ENCODE peak calls at places on chromosomes 16 and 17, in ten cellular contexts. D is heart left ventricle; E is SJSA1; T is heart right ventricle; C is fibroblast of lung; L is neuronal stem cell; R is hepatocyte; I is CD8-positive, alpha-beta memory T cell; O is CD4-positive, CD25-positive, alpha-beta regulatory T cell; X is trophoblast cell. Z is an unnamed sample.

GRCh38 chr16:81181013-81181720 is 57.3 kb upstream of the BCO1 start:
- DNase-seq in O (no peak), E (peak; percentile 97), C (peak; percentile 95), X (peak; percentile 91), L (peak; percentile 90), I (no peak), T (peak; percentile 86), D (peak; percentile 83), R (peak; percentile 94), Z (no peak)

GRCh38 chr17:78258323-78259229 is 27.1 kb downstream of the TMEM235 start:
- DNase-seq in E (no peak), X (no peak), T (peak; percentile 62), L (no peak), R (peak; percentile 74), O (peak; percentile 40), C (peak; percentile 23), I (no peak), D (peak; percentile 65), Z (peak; percentile 71)

GRCh38 chr17:71726320-71726719 is 394.5 kb upstream of the SOX9 start:
- DNase-seq in C (peak; percentile 39), L (no peak), I (no peak), R (no peak), E (no peak), O (no peak), D (no peak), X (no peak), T (no peak), Z (no peak)

GRCh38 chr17:70473049-70473448 is 303.7 kb downstream of the KCNJ2 start:
- DNase-seq in O (no peak), E (no peak), T (no peak), C (no peak), X (no peak), L (no peak), R (no peak), D (no peak), I (no peak), Z (no peak)

GRCh38 chr16:88790312-88791150 is 5.5 kb upstream of the PIEZO1 start:
- DNase-seq in D (no peak), T (no peak), E (no peak), X (no peak), R (no peak), C (no peak), O (peak; percentile 30), L (no peak), I (peak; percentile 53), Z (peak; percentile 78)

GRCh38 chr16:83995756-83996155 is 27.7 kb downstream of the NECAB2 start:
- DNase-seq in R (peak; percentile 25), D (peak; percentile 25), E (no peak), O (no peak), C (peak; percentile 8), T (peak; percentile 14), I (no peak), L (peak; percentile 78), X (no peak), Z (no peak)

GRCh38 chr16:50884066-50884860 is 142.4 kb downstream of the CYLD start:
- DNase-seq in X (no peak), I (no peak), C (no peak), O (no peak), T (no peak), L (no peak), D (no peak), E (no peak), R (no peak), Z (no peak)

GRCh38 chr16:56262148-56262878 is 71.0 kb downstream of the GNAO1 start:
- DNase-seq in C (no peak), X (no peak), E (no peak), O (no peak), L (no peak), D (no peak), T (no peak), I (peak; percentile 29), R (peak; percentile 72), Z (peak; percentile 83)

GRCh38 chr16:65698943-65699342 is 577.1 kb upstream of the CDH11 start:
- DNase-seq in O (no peak), E (no peak), C (peak; percentile 9), R (peak; percentile 17), X (no peak), I (no peak), L (no peak), T (no peak), D (no peak), Z (no peak)

GRCh38 chr17:56449176-56449575 is 144.3 kb upstream of the NOG start:
- DNase-seq in T (no peak), R (no peak), C (no peak), X (no peak), L (no peak), E (no peak), D (no peak), O (no peak), I (no peak), Z (no peak)

DNA sequence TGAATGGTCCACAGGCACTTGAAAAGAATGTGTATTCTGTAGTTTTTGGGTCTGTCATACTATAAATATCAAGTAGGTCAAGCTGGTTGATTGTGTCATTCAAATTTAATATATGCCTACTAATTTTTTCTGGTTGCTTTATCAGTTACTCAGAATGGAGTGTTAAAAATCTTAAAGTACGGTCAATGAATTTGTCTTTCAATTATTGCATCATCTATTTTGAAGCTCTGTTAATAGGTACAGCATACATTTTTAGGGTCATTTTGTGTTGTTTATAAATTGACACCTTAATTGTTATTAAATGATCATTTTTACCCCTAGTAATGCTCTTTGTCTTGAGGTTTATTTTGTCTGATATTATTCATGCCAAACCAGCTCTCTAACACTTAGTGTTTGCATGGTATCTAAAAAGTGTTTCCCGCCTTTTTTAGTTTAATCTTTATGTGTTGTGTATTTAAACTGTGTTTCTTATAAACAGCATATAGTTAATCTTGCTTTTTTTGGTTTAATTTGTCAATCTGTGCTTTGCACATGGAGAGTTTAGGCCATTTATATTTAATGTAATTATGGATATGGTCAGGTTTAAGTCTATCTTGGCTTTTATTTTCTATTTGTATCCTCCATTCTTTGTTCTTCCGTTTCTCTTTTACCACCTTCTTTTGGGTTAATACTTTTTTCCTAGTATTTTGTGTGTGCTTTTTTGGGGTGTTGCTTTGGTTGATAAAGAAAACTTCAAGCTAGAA is 204.9 kb upstream of the EEF2KMT start:
- DNase-seq in C (no peak), T (no peak), D (no peak), E (no peak), R (no peak), O (no peak), I (no peak), L (no peak), X (no peak), Z (no peak)
- H3K27ac ChIP-seq in C (no peak overlapping the region), T (no peak overlapping the region), D (no peak overlapping the region), E (no peak overlapping the region), R (no peak overlapping the region), O (no peak overlapping the region), I (no peak overlapping the region), L (no peak overlapping the region), X (no peak overlapping the region), Z (no peak overlapping the region)

GRCh38 chr16:60740033-60740696 is 1296.1 kb downstream of the CDH8 start:
- DNase-seq in C (no peak), X (no peak), E (no peak), R (no peak), T (no peak), D (no peak), I (no peak), O (no peak), L (no peak), Z (no peak)
- H3K4me1 ChIP-seq in C (no peaks in the 10 kb centered on the region), X (no peaks in the 10 kb centered on the region), E (no peaks in the 10 kb centered on the region), R (no peaks in the 10 kb centered on the region), T (no peaks in the 10 kb centered on the region), D (peaks cover 3% of the 10 kb centered on the region), I (no peaks in the 10 kb centered on the region), O (no peaks in the 10 kb centered on the region), L (no peaks in the 10 kb centered on the region), Z (no peaks in the 10 kb centered on the region)

DNA sequence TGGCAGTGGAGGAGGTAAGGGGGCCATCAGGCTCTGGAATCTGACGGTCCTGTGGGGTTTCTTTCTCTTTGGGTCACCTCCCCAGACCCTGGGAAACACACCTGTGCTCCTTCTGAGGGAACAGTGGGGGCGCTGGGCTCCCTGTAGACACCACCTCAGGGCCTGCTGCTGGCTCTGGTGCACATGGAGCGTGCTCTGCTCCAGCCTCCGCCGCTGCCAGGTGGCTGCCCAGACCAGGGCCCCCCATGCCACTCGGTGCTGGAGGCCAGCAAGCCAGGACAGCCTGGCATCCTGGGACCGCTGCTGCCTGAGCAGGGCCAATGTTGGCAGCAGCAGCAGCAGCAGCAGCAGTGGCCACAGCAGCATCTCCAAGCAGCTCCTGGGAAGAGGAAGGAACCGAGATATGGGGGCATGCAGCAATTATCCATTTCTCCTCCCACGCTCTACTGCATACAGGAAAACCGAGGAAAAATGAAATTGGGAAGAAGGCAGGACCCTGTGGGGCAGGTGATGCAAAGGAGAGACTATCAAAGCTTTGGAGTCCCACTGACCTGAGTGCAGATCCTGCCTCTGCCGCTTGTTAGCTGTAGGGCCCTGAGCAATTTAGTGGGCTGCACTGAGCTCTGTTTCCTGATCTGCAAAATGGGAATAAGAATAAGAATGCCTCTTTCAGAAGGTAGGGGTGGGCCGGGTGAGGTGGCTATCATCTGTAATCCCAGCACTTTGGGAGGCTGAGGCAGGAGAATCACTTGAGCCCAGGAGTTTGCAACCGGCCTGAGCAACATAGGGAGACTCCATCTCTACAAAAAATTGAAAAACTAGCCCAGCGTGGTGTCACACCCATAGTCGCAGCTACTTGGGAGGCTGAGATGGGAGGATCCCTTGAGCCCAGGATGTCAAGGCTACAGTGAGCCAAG is 820 bp downstream of the GHDC start:
- DNase-seq in O (no peak), E (no peak), D (no peak), R (no peak), X (no peak), L (no peak), I (no peak), T (no peak), C (no peak), Z (no peak)
- H3K27ac ChIP-seq in O (peak overlapping the region; percentile 65), E (no peak overlapping the region), D (peak overlapping the region; percentile 93), R (no peak overlapping the region), X (no peak overlapping the region), L (no peak overlapping the region), I (peak overlapping the region; percentile 55), T (peak overlapping the region; percentile 71), C (peak overlapping the region; percentile 78), Z (peak overlapping the region; percentile 70)

DNA sequence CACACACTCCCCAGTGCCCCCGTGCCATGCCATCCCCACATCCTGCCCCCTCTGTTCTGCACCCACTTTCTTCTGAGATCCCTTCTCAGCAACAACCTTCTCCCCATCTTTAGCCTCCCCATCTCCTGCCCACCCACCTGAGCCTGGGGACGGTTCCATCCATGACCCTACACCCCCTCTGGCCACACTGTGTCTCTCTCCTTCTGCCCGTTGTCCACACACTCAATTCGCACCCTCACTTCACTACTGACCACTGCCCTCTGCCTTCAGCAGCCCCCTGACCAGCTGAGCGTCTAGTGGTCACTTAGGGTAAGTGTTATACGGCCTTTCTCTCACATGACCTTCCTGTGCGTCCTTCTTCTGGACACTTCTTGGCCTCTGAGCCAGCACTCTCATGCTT is 6.1 kb downstream of the ARHGAP27 start:
- DNase-seq in C (no peak), I (no peak), E (no peak), T (no peak), X (no peak), D (no peak), R (peak; percentile 3), L (no peak), O (no peak), Z (no peak)
- H3K4me1 ChIP-seq in C (peaks cover 8% of the 10 kb centered on the region), I (peaks cover 12% of the 10 kb centered on the region), E (peaks cover 7% of the 10 kb centered on the region), T (peaks cover 19% of the 10 kb centered on the region), X (peaks cover 26% of the 10 kb centered on the region), D (peaks cover 33% of the 10 kb centered on the region), R (peaks cover 33% of the 10 kb centered on the region), L (peaks cover 7% of the 10 kb centered on the region), O (peaks cover 23% of the 10 kb centered on the region), Z (peaks cover 19% of the 10 kb centered on the region)

Z was measured in CD4-positive, alpha-beta memory T cell.